ENCODE peak calls at places on chromosome 5, in seven cellular contexts. One of them, this sample, is unnamed.

GRCh38 chr5:126335871-126336270 is 87.3 kb upstream of the GRAMD2B start:
- DNase-seq in upper lobe of right lung: no peak
- DNase-seq in HCT116: no peak
- DNase-seq in CD4-positive, alpha-beta T cell: no peak
- DNase-seq in AG09309: peak
- DNase-seq in breast epithelium: no peak
- DNase-seq in fibroblast of mammary gland: no peak
- DNase-seq in this sample: no peak

GRCh38 chr5:9977070-9977469 is 272.6 kb downstream of the ATPSCKMT start:
- DNase-seq in upper lobe of right lung: no peak
- DNase-seq in HCT116: no peak
- DNase-seq in CD4-positive, alpha-beta T cell: no peak
- DNase-seq in AG09309: no peak
- DNase-seq in breast epithelium: no peak
- DNase-seq in fibroblast of mammary gland: no peak
- DNase-seq in this sample: no peak

GRCh38 chr5:150219142-150219541 is 29.3 kb downstream of the SLC6A7 start:
- DNase-seq in upper lobe of right lung: no peak
- DNase-seq in HCT116: no peak
- DNase-seq in CD4-positive, alpha-beta T cell: no peak
- DNase-seq in AG09309: no peak
- DNase-seq in breast epithelium: no peak
- DNase-seq in fibroblast of mammary gland: peak
- DNase-seq in this sample: no peak

GRCh38 chr5:180802325-180803180 is at the start of gene MGAT1:
- DNase-seq in upper lobe of right lung: peak
- DNase-seq in HCT116: no peak
- DNase-seq in CD4-positive, alpha-beta T cell: peak
- DNase-seq in AG09309: peak
- DNase-seq in breast epithelium: peak
- DNase-seq in fibroblast of mammary gland: peak
- DNase-seq in this sample: peak

GRCh38 chr5:159814222-159814621 is 102.1 kb upstream of the ADRA1B start:
- DNase-seq in upper lobe of right lung: no peak
- DNase-seq in HCT116: no peak
- DNase-seq in CD4-positive, alpha-beta T cell: no peak
- DNase-seq in AG09309: no peak
- DNase-seq in breast epithelium: no peak
- DNase-seq in fibroblast of mammary gland: no peak
- DNase-seq in this sample: no peak

GRCh38 chr5:90289837-90290236 is 119.7 kb downstream of the CETN3 start:
- DNase-seq in upper lobe of right lung: no peak
- DNase-seq in HCT116: no peak
- DNase-seq in CD4-positive, alpha-beta T cell: no peak
- DNase-seq in AG09309: no peak
- DNase-seq in breast epithelium: no peak
- DNase-seq in fibroblast of mammary gland: peak
- DNase-seq in this sample: no peak

GRCh38 chr5:91556-92263 is at the start of gene PLEKHG4B:
- DNase-seq in upper lobe of right lung: no peak
- DNase-seq in HCT116: no peak
- DNase-seq in CD4-positive, alpha-beta T cell: no peak
- DNase-seq in AG09309: no peak
- DNase-seq in breast epithelium: peak
- DNase-seq in fibroblast of mammary gland: no peak
- DNase-seq in this sample: no peak

GRCh38 chr5:81980598-81981260 is 8.9 kb downstream of the ATG10 start:
- DNase-seq in upper lobe of right lung: no peak
- DNase-seq in HCT116: no peak
- DNase-seq in CD4-positive, alpha-beta T cell: no peak
- DNase-seq in AG09309: no peak
- DNase-seq in breast epithelium: no peak
- DNase-seq in fibroblast of mammary gland: no peak
- DNase-seq in this sample: no peak

GRCh38 chr5:82164109-82164956 is 113.8 kb downstream of the RPS23 start:
- DNase-seq in upper lobe of right lung: no peak
- DNase-seq in HCT116: no peak
- DNase-seq in CD4-positive, alpha-beta T cell: no peak
- DNase-seq in AG09309: no peak
- DNase-seq in breast epithelium: no peak
- DNase-seq in fibroblast of mammary gland: peak
- DNase-seq in this sample: peak

GRCh38 chr5:10623305-10623910 is 59.5 kb downstream of the ANKRD33B start:
- DNase-seq in upper lobe of right lung: no peak
- DNase-seq in HCT116: no peak
- DNase-seq in CD4-positive, alpha-beta T cell: no peak
- DNase-seq in AG09309: no peak
- DNase-seq in breast epithelium: no peak
- DNase-seq in fibroblast of mammary gland: no peak
- DNase-seq in this sample: no peak

GRCh38 chr5:127518319-127518621 is 830 bp downstream of the PRRC1 start:
- DNase-seq in upper lobe of right lung: no peak
- DNase-seq in HCT116: no peak
- DNase-seq in CD4-positive, alpha-beta T cell: no peak
- DNase-seq in AG09309: peak
- DNase-seq in breast epithelium: no peak
- DNase-seq in fibroblast of mammary gland: peak
- DNase-seq in this sample: no peak

GRCh38 chr5:64790210-64790609 is 21.5 kb downstream of the CWC27 start:
- DNase-seq in upper lobe of right lung: no peak
- DNase-seq in HCT116: no peak
- DNase-seq in CD4-positive, alpha-beta T cell: no peak
- DNase-seq in AG09309: no peak
- DNase-seq in breast epithelium: no peak
- DNase-seq in fibroblast of mammary gland: peak
- DNase-seq in this sample: no peak

GRCh38 chr5:121681200-121681855 is 170.4 kb upstream of the FTMT start:
- DNase-seq in upper lobe of right lung: no peak
- DNase-seq in HCT116: no peak
- DNase-seq in CD4-positive, alpha-beta T cell: no peak
- DNase-seq in AG09309: no peak
- DNase-seq in breast epithelium: no peak
- DNase-seq in fibroblast of mammary gland: no peak
- DNase-seq in this sample: no peak

GRCh38 chr5:159005062-159005461 is 94.7 kb downstream of the EBF1 start:
- DNase-seq in upper lobe of right lung: no peak
- DNase-seq in HCT116: no peak
- DNase-seq in CD4-positive, alpha-beta T cell: no peak
- DNase-seq in AG09309: no peak
- DNase-seq in breast epithelium: no peak
- DNase-seq in fibroblast of mammary gland: no peak
- DNase-seq in this sample: no peak

GRCh38 chr5:76379316-76379715 is 23.8 kb upstream of the IQGAP2 start:
- DNase-seq in upper lobe of right lung: no peak
- DNase-seq in HCT116: no peak
- DNase-seq in CD4-positive, alpha-beta T cell: no peak
- DNase-seq in AG09309: no peak
- DNase-seq in breast epithelium: no peak
- DNase-seq in fibroblast of mammary gland: no peak
- DNase-seq in this sample: peak

GRCh38 chr5:77915346-77915745 is 139.2 kb upstream of the TBCA start:
- DNase-seq in upper lobe of right lung: no peak
- DNase-seq in HCT116: no peak
- DNase-seq in CD4-positive, alpha-beta T cell: no peak
- DNase-seq in AG09309: no peak
- DNase-seq in breast epithelium: no peak
- DNase-seq in fibroblast of mammary gland: no peak
- DNase-seq in this sample: no peak

GRCh38 chr5:128378196-128378595 is 159.8 kb downstream of the FBN2 start:
- DNase-seq in upper lobe of right lung: no peak
- DNase-seq in HCT116: no peak
- DNase-seq in CD4-positive, alpha-beta T cell: no peak
- DNase-seq in AG09309: no peak
- DNase-seq in breast epithelium: no peak
- DNase-seq in fibroblast of mammary gland: peak
- DNase-seq in this sample: no peak

GRCh38 chr5:177098103-177098771 is 11.5 kb downstream of the FGFR4 start:
- DNase-seq in upper lobe of right lung: no peak
- DNase-seq in HCT116: no peak
- DNase-seq in CD4-positive, alpha-beta T cell: no peak
- DNase-seq in AG09309: no peak
- DNase-seq in breast epithelium: no peak
- DNase-seq in fibroblast of mammary gland: no peak
- DNase-seq in this sample: no peak

GRCh38 chr5:14685757-14686156 is 21.2 kb downstream of the OTULIN start:
- DNase-seq in upper lobe of right lung: no peak
- DNase-seq in HCT116: peak
- DNase-seq in CD4-positive, alpha-beta T cell: peak
- DNase-seq in AG09309: no peak
- DNase-seq in breast epithelium: no peak
- DNase-seq in fibroblast of mammary gland: peak
- DNase-seq in this sample: peak

GRCh38 chr5:96870094-96871021 is 5.9 kb upstream of the ERAP2 start:
- DNase-seq in upper lobe of right lung: no peak
- DNase-seq in HCT116: no peak
- DNase-seq in CD4-positive, alpha-beta T cell: no peak
- DNase-seq in AG09309: no peak
- DNase-seq in breast epithelium: no peak
- DNase-seq in fibroblast of mammary gland: peak
- DNase-seq in this sample: no peak

DNA sequence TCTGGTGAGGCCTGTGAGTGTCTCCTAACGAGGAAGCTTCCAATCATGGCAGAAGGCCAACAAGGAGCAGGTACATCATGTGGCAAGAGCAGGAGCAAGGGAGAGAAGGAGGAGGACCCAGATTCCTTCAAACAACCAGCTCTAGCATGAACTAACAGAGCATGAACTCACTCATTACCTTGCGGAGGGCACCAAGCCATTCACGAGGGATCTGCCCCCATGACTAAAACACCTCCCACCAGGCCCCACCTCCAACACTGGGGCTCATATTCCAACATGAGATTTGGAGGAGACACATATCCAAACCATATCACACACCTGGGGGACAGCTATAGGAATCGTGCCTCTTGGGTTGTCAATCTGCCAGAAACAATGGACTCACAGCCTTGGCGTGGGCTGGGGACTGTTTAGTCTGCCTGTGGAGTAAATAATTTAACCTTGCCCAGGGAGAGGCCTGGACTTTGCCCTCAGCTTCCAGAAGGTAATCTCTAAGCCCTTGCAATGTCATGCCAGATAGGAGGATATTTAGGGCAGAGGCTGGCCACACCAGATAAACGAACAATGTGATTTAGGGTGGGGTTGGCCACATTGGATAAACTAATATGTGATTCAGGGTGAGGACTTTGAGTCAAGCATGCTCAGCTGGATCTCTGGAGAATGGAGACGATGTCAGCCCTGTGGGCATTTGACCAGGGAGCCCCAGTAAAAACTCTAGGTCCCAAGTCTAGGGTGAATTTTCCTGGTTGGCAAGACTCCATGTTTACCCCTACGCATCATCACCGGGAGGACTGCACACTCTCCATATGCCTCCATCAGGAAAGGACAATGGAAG is 13.6 kb upstream of the VDAC1 start:
- DNase-seq in upper lobe of right lung: no peak
- DNase-seq in HCT116: no peak
- DNase-seq in CD4-positive, alpha-beta T cell: no peak
- DNase-seq in AG09309: no peak
- DNase-seq in breast epithelium: no peak
- DNase-seq in fibroblast of mammary gland: peak
- DNase-seq in this sample: no peak
- TF ChIP-seq CTCF in upper lobe of right lung: no peak
- TF ChIP-seq CTCF in HCT116: no peak
- TF ChIP-seq CTCF in CD4-positive, alpha-beta T cell: no peak
- TF ChIP-seq CTCF in AG09309: no peak
- TF ChIP-seq CTCF in breast epithelium: no peak
- TF ChIP-seq CTCF in fibroblast of mammary gland: no peak
- TF ChIP-seq CTCF in this sample: no peak

GRCh38 chr5:137888875-137889759 is at the start of gene PKD2L2:
- DNase-seq in upper lobe of right lung: peak
- DNase-seq in HCT116: no peak
- DNase-seq in CD4-positive, alpha-beta T cell: peak
- DNase-seq in AG09309: peak
- DNase-seq in breast epithelium: peak
- DNase-seq in fibroblast of mammary gland: peak
- DNase-seq in this sample: no peak

GRCh38 chr5:137894586-137894985 is 5.3 kb downstream of the PKD2L2 start:
- DNase-seq in upper lobe of right lung: no peak
- DNase-seq in HCT116: no peak
- DNase-seq in CD4-positive, alpha-beta T cell: no peak
- DNase-seq in AG09309: no peak
- DNase-seq in breast epithelium: no peak
- DNase-seq in fibroblast of mammary gland: no peak
- DNase-seq in this sample: no peak

GRCh38 chr5:137890850-137891249 is 1.6 kb downstream of the PKD2L2 start:
- DNase-seq in upper lobe of right lung: no peak
- DNase-seq in HCT116: no peak
- DNase-seq in CD4-positive, alpha-beta T cell: no peak
- DNase-seq in AG09309: no peak
- DNase-seq in breast epithelium: no peak
- DNase-seq in fibroblast of mammary gland: no peak
- DNase-seq in this sample: no peak

GRCh38 chr5:137888489-137888874 is 775 bp upstream of the PKD2L2 start:
- DNase-seq in upper lobe of right lung: no peak
- DNase-seq in HCT116: no peak
- DNase-seq in CD4-positive, alpha-beta T cell: no peak
- DNase-seq in AG09309: no peak
- DNase-seq in breast epithelium: no peak
- DNase-seq in fibroblast of mammary gland: peak
- DNase-seq in this sample: no peak

GRCh38 chr5:137891849-137892248 is 2.6 kb downstream of the PKD2L2 start:
- DNase-seq in upper lobe of right lung: no peak
- DNase-seq in HCT116: no peak
- DNase-seq in CD4-positive, alpha-beta T cell: no peak
- DNase-seq in AG09309: no peak
- DNase-seq in breast epithelium: no peak
- DNase-seq in fibroblast of mammary gland: no peak
- DNase-seq in this sample: no peak
- TF ChIP-seq CTCF in upper lobe of right lung: no peak
- TF ChIP-seq CTCF in HCT116: peak
- TF ChIP-seq CTCF in CD4-positive, alpha-beta T cell: no peak
- TF ChIP-seq CTCF in AG09309: no peak
- TF ChIP-seq CTCF in breast epithelium: no peak
- TF ChIP-seq CTCF in fibroblast of mammary gland: peak
- TF ChIP-seq CTCF in this sample: peak

GRCh38 chr5:111142932-111143331 is 50.8 kb downstream of the WDR36 start:
- DNase-seq in upper lobe of right lung: no peak
- DNase-seq in HCT116: no peak
- DNase-seq in CD4-positive, alpha-beta T cell: no peak
- DNase-seq in AG09309: no peak
- DNase-seq in breast epithelium: no peak
- DNase-seq in fibroblast of mammary gland: peak
- DNase-seq in this sample: peak
- TF ChIP-seq CTCF in upper lobe of right lung: no peak
- TF ChIP-seq CTCF in HCT116: no peak
- TF ChIP-seq CTCF in CD4-positive, alpha-beta T cell: no peak
- TF ChIP-seq CTCF in AG09309: no peak
- TF ChIP-seq CTCF in breast epithelium: no peak
- TF ChIP-seq CTCF in fibroblast of mammary gland: peak
- TF ChIP-seq CTCF in this sample: no peak

DNA sequence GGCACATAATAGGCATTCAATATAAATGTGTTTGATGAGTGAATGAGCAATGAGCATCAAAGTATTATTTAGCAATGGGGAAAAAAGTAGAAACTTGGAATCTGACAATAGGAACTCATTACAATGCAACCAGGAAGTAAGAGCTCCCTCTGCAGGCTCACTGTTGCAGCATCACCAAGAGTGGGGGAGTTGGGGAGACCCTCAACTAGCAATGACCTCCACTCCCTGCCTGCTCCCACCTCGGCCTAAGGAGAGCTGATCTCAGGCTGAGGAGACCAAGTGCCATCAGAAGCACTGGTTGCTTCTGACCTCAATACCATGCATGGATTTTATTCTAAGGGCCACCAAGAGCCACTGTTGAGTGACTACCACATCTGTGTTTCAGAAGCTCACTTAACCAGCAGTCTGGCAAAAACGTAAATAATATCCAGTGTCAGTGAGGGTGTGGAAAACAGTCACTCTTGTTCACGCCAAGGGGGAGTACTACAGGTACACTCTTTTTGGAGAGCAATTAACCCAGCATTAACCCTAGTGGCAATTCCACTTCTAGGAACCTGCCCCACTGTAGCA is 8.0 kb downstream of the VDAC1 start:
- DNase-seq in upper lobe of right lung: no peak
- DNase-seq in HCT116: no peak
- DNase-seq in CD4-positive, alpha-beta T cell: no peak
- DNase-seq in AG09309: no peak
- DNase-seq in breast epithelium: no peak
- DNase-seq in fibroblast of mammary gland: no peak
- DNase-seq in this sample: peak
- TF ChIP-seq CTCF in upper lobe of right lung: peak
- TF ChIP-seq CTCF in HCT116: peak
- TF ChIP-seq CTCF in CD4-positive, alpha-beta T cell: peak
- TF ChIP-seq CTCF in AG09309: peak
- TF ChIP-seq CTCF in breast epithelium: no peak
- TF ChIP-seq CTCF in fibroblast of mammary gland: peak
- TF ChIP-seq CTCF in this sample: peak